ENCODE peak calls at places on chromosomes 11 and 22, in four cellular contexts. Q is tibial nerve, X is IMR-90, D is fibroblast of lung. L is an unnamed sample.

GRCh38 chr11:70159612-70160570 is 43.2 kb upstream of the FADD start:
- DNase-seq in D (peak; percentile 8), X (peak; percentile 47), Q (no peak), L (peak; percentile 4)

GRCh38 chr11:13486926-13487660 is 8.7 kb downstream of the PTH start:
- DNase-seq in Q (no peak), D (peak; percentile 9), X (no peak), L (no peak)

GRCh38 chr11:130705670-130706421 is 210.4 kb downstream of the SNX19 start:
- DNase-seq in Q (no peak), X (no peak), D (no peak), L (no peak)

GRCh38 chr11:33761471-33761870 is 12.8 kb downstream of the FBXO3 start:
- DNase-seq in D (no peak), X (no peak), Q (no peak), L (no peak)

GRCh38 chr22:29886601-29887000 is 3.6 kb downstream of the MTMR3 start:
- DNase-seq in Q (no peak), D (peak; percentile 23), X (no peak), L (no peak)

GRCh38 chr11:92843455-92843854 is 126.0 kb upstream of the MTNR1B start:
- DNase-seq in Q (no peak), D (no peak), X (no peak), L (no peak)

GRCh38 chr11:32034149-32034548 is 56.7 kb upstream of the RCN1 start:
- DNase-seq in D (peak; percentile 86), X (peak; percentile 96), Q (no peak), L (peak; percentile 98)

GRCh38 chr11:35907648-35908431 is 36.0 kb upstream of the LDLRAD3 start:
- DNase-seq in Q (no peak), X (peak; percentile 62), D (peak; percentile 99), L (no peak)

GRCh38 chr22:45905924-45906865 is 70.8 kb downstream of the WNT7B start:
- DNase-seq in D (peak; percentile 51), X (peak; percentile 62), Q (no peak), L (peak; percentile 21)

GRCh38 chr22:17836977-17837742 is 62.9 kb upstream of the BID start:
- DNase-seq in X (no peak), Q (no peak), D (no peak), L (no peak)
- TF ChIP-seq CTCF in X (no peak), Q (no peak), D (no peak), L (no peak)

GRCh38 chr22:39448205-39449054 is 8.4 kb upstream of the MGAT3 start:
- DNase-seq in X (no peak), D (no peak), Q (no peak), L (no peak)
- H3K4me3 ChIP-seq in X (no peak overlapping the region), D (no peak overlapping the region), Q (no peak overlapping the region), L (no peak overlapping the region)

GRCh38 chr11:64516226-64516625 is 74.8 kb upstream of the SLC22A12 start:
- DNase-seq in Q (no peak), D (no peak), X (no peak), L (no peak)
- H3K27me3 ChIP-seq in Q (peaks cover 6% of the 10 kb centered on the region), D (no peaks in the 10 kb centered on the region), X (peaks cover 26% of the 10 kb centered on the region), L (peaks cover 9% of the 10 kb centered on the region)

DNA sequence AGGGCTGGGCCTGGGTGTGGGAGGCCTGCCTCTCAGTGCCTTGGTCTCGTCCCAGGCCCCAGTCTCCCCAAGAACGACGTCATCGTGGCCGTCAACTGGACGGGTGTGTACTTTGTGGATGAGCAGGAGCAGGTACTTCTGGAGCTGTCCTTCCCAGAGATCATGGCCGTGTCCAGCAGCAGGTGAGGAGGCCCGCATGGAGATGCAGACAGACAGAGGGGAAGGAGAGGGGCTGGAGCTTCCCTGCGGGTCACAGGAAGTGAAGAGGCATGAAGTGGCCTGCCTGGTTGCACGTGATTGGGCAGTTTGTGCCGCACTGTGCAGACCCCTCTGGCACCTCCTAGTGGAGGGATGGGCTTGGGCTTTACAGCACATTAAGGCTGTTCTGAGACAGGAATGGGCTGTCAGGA is 70.4 kb downstream of the MYO7A start:
- DNase-seq in D (no peak), X (peak; percentile 10), Q (no peak), L (no peak)
- TF ChIP-seq CTCF in D (peak; percentile 34), X (peak; percentile 22), Q (no peak), L (peak; percentile 33)

GRCh38 chr11:117230286-117230961 is 1.4 kb downstream of the PCSK7 start:
- DNase-seq in Q (no peak), X (peak; percentile 51), D (no peak), L (no peak)

GRCh38 chr11:117230981-117231636 is 764 bp downstream of the PCSK7 start:
- DNase-seq in D (no peak), X (no peak), Q (no peak), L (no peak)

GRCh38 chr11:117231637-117232021 is 244 bp downstream of the PCSK7 start:
- DNase-seq in D (no peak), X (no peak), Q (no peak), L (no peak)

GRCh38 chr11:117229411-117229810 is 2.5 kb downstream of the PCSK7 start:
- DNase-seq in X (no peak), Q (no peak), D (no peak), L (no peak)

DNA sequence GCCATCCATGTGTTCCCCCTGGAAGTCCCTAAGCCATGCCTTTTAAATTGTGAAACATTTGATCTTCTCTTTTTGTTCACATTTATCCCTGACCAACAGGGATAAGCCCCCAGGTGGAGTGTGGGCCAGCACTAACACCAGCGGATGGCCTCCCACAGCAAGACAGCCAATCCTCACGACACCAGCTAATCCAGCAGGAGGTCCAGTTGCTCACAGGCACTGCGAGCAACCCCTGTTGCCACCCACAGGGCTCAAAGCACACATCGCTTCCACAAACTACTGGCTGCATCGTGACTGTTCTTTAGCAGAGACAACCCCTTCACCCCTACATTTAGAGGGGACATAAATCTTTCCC is 2.0 kb downstream of the PCSK7 start:
- DNase-seq in Q (no peak), D (no peak), X (no peak), L (no peak)
- H3K4me3 ChIP-seq in Q (no peak overlapping the region), D (no peak overlapping the region), X (no peak overlapping the region), L (no peak overlapping the region)

GRCh38 chr11:58999291-58999680 is 60.0 kb downstream of the GLYATL1 start:
- DNase-seq in D (no peak), X (no peak), Q (no peak), L (no peak)
- H3K27me3 ChIP-seq in D (no peaks in the 10 kb centered on the region), X (no peaks in the 10 kb centered on the region), Q (no peaks in the 10 kb centered on the region), L (peaks cover 2% of the 10 kb centered on the region)

DNA sequence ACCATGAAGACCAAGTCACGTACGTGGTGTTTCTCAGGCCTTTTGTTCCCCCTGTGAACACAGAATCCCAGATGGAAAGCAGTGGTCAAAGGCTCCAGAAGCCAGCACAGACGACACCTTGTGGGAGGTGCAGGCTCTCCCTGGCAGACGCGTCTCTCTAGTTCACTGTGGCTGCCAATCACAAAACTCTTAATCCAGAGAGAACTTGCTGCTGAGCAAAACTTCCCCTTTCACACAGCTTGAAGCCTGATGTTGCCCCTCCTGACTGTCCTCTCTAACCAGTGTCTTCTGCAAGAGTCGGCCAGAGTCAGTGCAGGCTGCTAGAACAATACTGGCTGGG is 67.1 kb downstream of the PIWIL3 start:
- DNase-seq in D (no peak), X (no peak), Q (no peak), L (no peak)
- TF ChIP-seq CTCF in D (no peak), X (no peak), Q (no peak), L (no peak)

GRCh38 chr11:1562469-1563148 is 9.5 kb downstream of the DUSP8 start:
- DNase-seq in X (no peak), Q (no peak), D (no peak), L (no peak)
- H3K4me3 ChIP-seq in X (no peak overlapping the region), Q (no peak overlapping the region), D (no peak overlapping the region), L (no peak overlapping the region)

GRCh38 chr22:48492371-48493320 is 1335.0 kb downstream of the BRD1 start:
- DNase-seq in Q (peak; percentile 46), X (peak; percentile 57), D (peak; percentile 78), L (peak; percentile 1)
- H3K27me3 ChIP-seq in Q (peaks cover 22% of the 10 kb centered on the region), X (peaks cover 24% of the 10 kb centered on the region), D (peaks cover 8% of the 10 kb centered on the region), L (peaks cover 6% of the 10 kb centered on the region)